ENCODE peak calls at places on chromosomes 4 and X, in eight cellular contexts. W, O, R, M, T, Z, C and I are unnamed samples.

GRCh38 chr4:124691801-124692200 is 20.7 kb downstream of the ANKRD50 start:
- DNase-seq in M (no peak), C (no peak), W (no peak), R (no peak), Z (no peak), T (no peak), O (no peak), I (no peak)

GRCh38 chr4:5636766-5637670 is 71.3 kb downstream of the EVC2 start:
- DNase-seq in R (no peak), T (no peak), W (no peak), M (no peak), O (no peak), Z (no peak), C (no peak), I (no peak)

GRCh38 chr4:56099378-56099786 is 150.6 kb downstream of the CEP135 start:
- DNase-seq in R (no peak), Z (no peak), T (no peak), C (no peak), O (no peak), M (no peak), W (no peak), I (no peak)

GRCh38 chr4:86972997-86973396 is 38.2 kb downstream of the AFF1 start:
- DNase-seq in T (no peak), W (no peak), M (no peak), O (no peak), C (peak), R (no peak), Z (peak), I (no peak)

GRCh38 chr4:165505991-165506779 is 127.4 kb downstream of the CPE start:
- DNase-seq in C (peak), W (no peak), M (no peak), R (no peak), T (peak), O (no peak), Z (no peak), I (peak)

GRCh38 chr4:136078971-136079370 is 1453.3 kb downstream of the PCDH18 start:
- DNase-seq in O (no peak), R (no peak), Z (peak), T (peak), C (peak), W (no peak), M (no peak), I (peak)

GRCh38 chr4:169102011-169102410 is 92.0 kb upstream of the CBR4 start:
- DNase-seq in O (no peak), R (no peak), T (no peak), Z (no peak), C (peak), W (no peak), M (no peak), I (no peak)

GRCh38 chrX:119755981-119756533 is 2.3 kb upstream of the SOWAHD start:
- DNase-seq in W (no peak), T (no peak), O (peak), Z (no peak), M (peak), R (peak), C (peak), I (no peak)

GRCh38 chrX:19902110-19902509 is 14.7 kb upstream of the SH3KBP1 start:
- DNase-seq in R (no peak), O (no peak), M (no peak), C (no peak), Z (no peak), W (no peak), T (peak), I (peak)

GRCh38 chrX:129651756-129652564 is 2.8 kb downstream of the APLN start:
- DNase-seq in O (no peak), Z (no peak), W (no peak), M (no peak), T (no peak), R (no peak), C (no peak), I (no peak)

GRCh38 chr4:144718958-144719512 is 73.1 kb downstream of the HHIP start:
- DNase-seq in M (no peak), O (no peak), R (no peak), T (no peak), Z (no peak), C (no peak), W (no peak), I (no peak)

GRCh38 chr4:3688018-3688998 is 77.9 kb upstream of the ADRA2C start:
- DNase-seq in C (no peak), M (no peak), W (no peak), T (no peak), R (no peak), O (no peak), Z (no peak), I (no peak)

GRCh38 chrX:118603981-118604380 is 108.4 kb downstream of the DOCK11 start:
- DNase-seq in W (no peak), O (peak), C (peak), R (peak), Z (peak), T (peak), M (peak), I (no peak)

GRCh38 chrX:18899796-18900380 is 84.0 kb downstream of the PHKA2 start:
- DNase-seq in C (peak), M (no peak), W (no peak), R (peak), T (peak), O (no peak), Z (peak), I (no peak)

GRCh38 chrX:73916931-73917657 is 354.1 kb downstream of the CHIC1 start:
- DNase-seq in M (no peak), Z (no peak), R (no peak), T (peak), O (no peak), W (no peak), C (peak), I (peak)

GRCh38 chr4:60034371-60034770 is 1165.8 kb upstream of the ADGRL3 start:
- DNase-seq in O (no peak), C (no peak), R (no peak), W (no peak), Z (no peak), T (no peak), M (no peak), I (no peak)

GRCh38 chr4:79747252-79747651 is 325.8 kb downstream of the ANTXR2 start:
- DNase-seq in Z (no peak), W (no peak), C (no peak), T (no peak), M (no peak), R (no peak), O (no peak), I (no peak)

GRCh38 chr4:85703098-85703497 is 228.1 kb downstream of the ARHGAP24 start:
- DNase-seq in W (no peak), Z (no peak), C (no peak), O (no peak), M (no peak), T (no peak), R (peak), I (no peak)

GRCh38 chrX:68999351-68999750 is 165.9 kb downstream of the PJA1 start:
- DNase-seq in T (no peak), R (no peak), W (no peak), Z (no peak), M (no peak), C (no peak), O (no peak), I (no peak)

GRCh38 chrX:103254171-103254824 is 657 bp downstream of the TCEAL8 start:
- DNase-seq in O (peak), C (peak), Z (peak), R (no peak), W (no peak), M (peak), T (peak), I (no peak)

GRCh38 chr4:174873931-174874330 is 44.2 kb upstream of the ADAM29 start:
- DNase-seq in R (peak), C (no peak), T (no peak), W (no peak), Z (peak), O (no peak), M (no peak), I (no peak)

GRCh38 chr4:2250003-2250763 is 8.3 kb upstream of the HAUS3 start:
- DNase-seq in T (no peak), O (no peak), R (no peak), M (peak), W (no peak), C (no peak), Z (no peak), I (no peak)

GRCh38 chr4:138576684-138577083 is 334.5 kb upstream of the SLC7A11 start:
- DNase-seq in O (no peak), M (no peak), R (peak), T (peak), Z (peak), C (peak), W (no peak), I (no peak)

GRCh38 chrX:100980608-100981497 is 11.3 kb downstream of the ARL13A start:
- DNase-seq in R (no peak), M (no peak), W (no peak), C (peak), O (no peak), T (peak), Z (no peak), I (peak)

GRCh38 chrX:53239474-53239873 is 14.5 kb upstream of the KDM5C start:
- DNase-seq in R (peak), O (peak), M (peak), Z (peak), T (no peak), C (no peak), W (no peak), I (no peak)

GRCh38 chrX:11944486-11944885 is 186.4 kb downstream of the MSL3 start:
- DNase-seq in M (peak), O (no peak), T (peak), R (peak), Z (no peak), C (peak), W (no peak), I (no peak)

GRCh38 chr4:44425614-44426208 is 22.9 kb downstream of the KCTD8 start:
- DNase-seq in C (peak), Z (peak), T (peak), W (no peak), O (no peak), M (no peak), R (peak), I (peak)

GRCh38 chr4:138111462-138112000 is 130.6 kb downstream of the SLC7A11 start:
- DNase-seq in T (peak), C (no peak), M (no peak), O (no peak), Z (no peak), R (no peak), W (no peak), I (no peak)

GRCh38 chr4:138275216-138275615 is 33.1 kb upstream of the SLC7A11 start:
- DNase-seq in R (no peak), O (no peak), Z (no peak), M (no peak), W (no peak), T (peak), C (no peak), I (no peak)

GRCh38 chr4:41257257-41257900 is 651 bp downstream of the UCHL1 start:
- DNase-seq in W (no peak), M (peak), R (peak), O (no peak), T (peak), C (peak), Z (no peak), I (no peak)